ENCODE peak calls at places on chromosomes 5 and 9, in seven cellular contexts. F is H7, X is skeletal muscle cell, K is spleen, V is astrocyte of the spinal cord, L is epithelial cell of esophagus, M is heart right ventricle. D is an unnamed sample.

GRCh38 chr5:38148021-38148625 is 110.2 kb upstream of the EGFLAM start:
- DNase-seq in F (no peak), X (no peak), K (no peak), V (no peak), L (no peak), M (no peak), D (no peak)

GRCh38 chr9:111179577-111179976 is 141.3 kb upstream of the LPAR1 start:
- DNase-seq in F (no peak), X (no peak), K (no peak), V (peak; percentile 32), L (peak; percentile 2), M (peak; percentile 15), D (no peak)

GRCh38 chr5:169347786-169348185 is 46.8 kb upstream of the SLIT3 start:
- DNase-seq in F (no peak), X (no peak), K (no peak), V (no peak), L (no peak), M (no peak), D (no peak)

GRCh38 chr5:54944364-54944763 is 41.0 kb downstream of the ESM1 start:
- DNase-seq in F (peak; percentile 25), X (peak; percentile 3), K (no peak), V (peak; percentile 53), L (peak; percentile 62), M (peak; percentile 16), D (no peak)

GRCh38 chr5:74316064-74316586 is 324.4 kb downstream of the ENC1 start:
- DNase-seq in F (no peak), X (peak; percentile 88), K (no peak), V (peak; percentile 96), L (peak; percentile 99), M (no peak), D (peak; percentile 85)

GRCh38 chr5:149432861-149433462 is 53.9 kb upstream of the IL17B start:
- DNase-seq in F (no peak), X (no peak), K (no peak), V (no peak), L (no peak), M (no peak), D (no peak)

GRCh38 chr9:128215491-128216404 is 12.6 kb downstream of the DNM1 start:
- DNase-seq in F (peak; percentile 48), X (peak; percentile 66), K (no peak), V (peak; percentile 85), L (no peak), M (no peak), D (no peak)

GRCh38 chr9:111483419-111483861 is 743 bp downstream of the ECPAS start:
- DNase-seq in F (peak; percentile 91), X (no peak), K (no peak), V (peak; percentile 43), L (peak; percentile 59), M (peak; percentile 39), D (peak; percentile 56)

GRCh38 chr9:86054695-86055094 is 44.7 kb downstream of the GOLM1 start:
- DNase-seq in F (no peak), X (no peak), K (no peak), V (no peak), L (no peak), M (no peak), D (no peak)

GRCh38 chr9:128828719-128829452 is 708 bp downstream of the SPOUT1 start:
- DNase-seq in F (peak; percentile 75), X (no peak), K (no peak), V (no peak), L (no peak), M (no peak), D (no peak)

GRCh38 chr9:72158680-72159079 is 9.4 kb downstream of the GDA start:
- DNase-seq in F (no peak), X (no peak), K (no peak), V (no peak), L (no peak), M (no peak), D (no peak)

GRCh38 chr9:138022121-138022741 is 144.6 kb downstream of the CACNA1B start:
- DNase-seq in F (peak; percentile 83), X (no peak), K (peak; percentile 70), V (no peak), L (no peak), M (no peak), D (no peak)

GRCh38 chr9:124657526-124657925 is 113.6 kb downstream of the NR6A1 start:
- DNase-seq in F (no peak), X (no peak), K (no peak), V (no peak), L (no peak), M (no peak), D (no peak)

GRCh38 chr5:14443665-14444064 is 137.9 kb upstream of the OTULINL start:
- DNase-seq in F (no peak), X (no peak), K (no peak), V (no peak), L (no peak), M (no peak), D (no peak)

GRCh38 chr5:14438195-14438606 is 143.4 kb upstream of the OTULINL start:
- DNase-seq in F (no peak), X (no peak), K (no peak), V (no peak), L (no peak), M (no peak), D (no peak)

GRCh38 chr5:14439087-14439841 is 142.3 kb upstream of the OTULINL start:
- DNase-seq in F (no peak), X (no peak), K (no peak), V (peak; percentile 37), L (no peak), M (no peak), D (no peak)

GRCh38 chr5:14440223-14440597 is 141.4 kb upstream of the OTULINL start:
- DNase-seq in F (no peak), X (no peak), K (no peak), V (no peak), L (no peak), M (no peak), D (no peak)

DNA sequence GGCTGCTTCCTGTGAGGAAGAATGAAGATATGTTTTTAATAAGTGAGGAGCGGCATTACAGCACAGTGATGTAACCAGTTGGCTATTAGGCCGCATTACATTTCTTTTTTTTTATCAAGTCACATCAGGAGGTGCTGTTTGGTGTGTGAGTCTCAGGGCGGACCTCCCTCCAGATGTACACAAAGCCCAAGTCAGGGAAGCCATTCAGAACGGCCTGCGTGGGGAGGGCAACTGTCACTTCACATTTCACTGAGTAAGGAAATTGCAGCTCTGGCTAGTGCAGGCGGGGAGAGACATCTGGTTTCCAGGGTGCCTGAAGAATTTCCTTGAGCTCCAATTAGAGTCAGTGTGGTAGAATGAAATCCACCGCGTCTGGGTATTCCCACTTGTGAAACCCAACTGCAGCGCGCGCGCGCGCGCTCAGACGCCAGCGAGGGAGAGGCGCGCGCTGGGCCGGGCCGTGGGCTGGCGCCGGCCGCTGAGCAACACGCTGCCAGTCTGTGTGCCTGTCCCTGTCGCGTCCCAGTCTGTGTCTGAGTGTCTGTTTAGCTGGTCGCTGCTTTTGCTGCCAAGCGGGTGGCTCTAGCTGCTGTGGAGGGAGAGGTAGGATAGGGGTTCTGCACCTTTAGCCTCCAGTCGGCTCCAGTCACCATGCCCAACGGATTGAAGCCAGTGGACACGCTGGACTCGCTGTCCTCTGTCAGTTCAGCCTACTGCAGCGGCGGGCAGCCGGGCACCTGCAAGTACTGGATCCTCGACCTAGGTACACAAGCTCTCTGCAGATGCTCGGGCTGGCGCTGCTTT is 140.8 kb upstream of the OTULINL start:
- DNase-seq in F (no peak), X (peak; percentile 89), K (no peak), V (peak; percentile 96), L (peak; percentile 65), M (peak; percentile 63), D (peak; percentile 83)
- H3K4me3 ChIP-seq in F (no peak overlapping the region), X (peak overlapping the region; percentile 79), K (peak overlapping the region; percentile 37), V (peak overlapping the region; percentile 81), L (peak overlapping the region; percentile 52), M (peak overlapping the region; percentile 58), D (peak overlapping the region; percentile 44)

GRCh38 chr9:38058452-38059232 is 10.4 kb downstream of the SHB start:
- DNase-seq in F (peak; percentile 39), X (no peak), K (peak; percentile 30), V (no peak), L (no peak), M (no peak), D (no peak)

GRCh38 chr9:38057416-38058195 is 11.4 kb downstream of the SHB start:
- DNase-seq in F (no peak), X (no peak), K (peak; percentile 66), V (no peak), L (peak; percentile 44), M (no peak), D (peak; percentile 43)

GRCh38 chr9:38060688-38061087 is 8.3 kb downstream of the SHB start:
- DNase-seq in F (no peak), X (no peak), K (no peak), V (no peak), L (no peak), M (no peak), D (no peak)

GRCh38 chr9:38061326-38061947 is 7.6 kb downstream of the SHB start:
- DNase-seq in F (no peak), X (no peak), K (peak; percentile 24), V (no peak), L (no peak), M (no peak), D (no peak)

DNA sequence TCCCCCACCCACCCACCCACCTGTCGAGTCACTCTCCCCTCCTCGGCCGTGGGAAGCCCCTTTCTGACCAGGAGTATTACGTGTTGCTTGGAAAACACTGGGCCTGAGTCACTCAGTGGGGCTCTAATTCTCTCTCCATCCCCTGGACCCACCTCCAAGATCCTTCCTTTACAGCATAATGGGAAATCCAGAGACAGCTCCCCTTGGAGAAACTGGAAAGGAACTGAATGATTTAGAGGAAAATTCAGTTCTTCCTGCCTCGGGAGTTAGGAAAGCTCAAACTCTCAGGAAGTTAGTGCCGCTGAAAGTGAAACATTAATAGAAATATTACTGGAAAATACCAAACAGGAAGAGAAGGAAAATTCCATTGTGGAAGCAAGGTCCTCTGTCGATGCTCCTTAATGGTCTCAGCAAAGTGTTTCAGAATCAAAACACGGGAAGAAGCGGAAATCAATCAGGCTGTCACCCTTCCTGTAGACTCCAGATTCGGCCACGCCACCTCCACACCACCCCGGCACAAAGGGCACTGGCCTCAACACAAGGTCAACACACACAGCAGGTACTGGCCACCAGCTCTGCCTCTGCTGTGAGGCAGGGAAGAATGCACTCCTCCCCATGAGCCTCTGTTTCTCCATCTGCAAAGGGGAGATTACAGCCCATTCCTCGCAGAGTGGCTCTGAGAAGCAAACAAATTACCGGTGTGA is 9.6 kb downstream of the SHB start:
- DNase-seq in F (no peak), X (no peak), K (peak; percentile 39), V (peak; percentile 43), L (no peak), M (no peak), D (no peak)
- H3K4me3 ChIP-seq in F (no peak overlapping the region), X (no peak overlapping the region), K (no peak overlapping the region), V (no peak overlapping the region), L (no peak overlapping the region), M (no peak overlapping the region), D (no peak overlapping the region)

DNA sequence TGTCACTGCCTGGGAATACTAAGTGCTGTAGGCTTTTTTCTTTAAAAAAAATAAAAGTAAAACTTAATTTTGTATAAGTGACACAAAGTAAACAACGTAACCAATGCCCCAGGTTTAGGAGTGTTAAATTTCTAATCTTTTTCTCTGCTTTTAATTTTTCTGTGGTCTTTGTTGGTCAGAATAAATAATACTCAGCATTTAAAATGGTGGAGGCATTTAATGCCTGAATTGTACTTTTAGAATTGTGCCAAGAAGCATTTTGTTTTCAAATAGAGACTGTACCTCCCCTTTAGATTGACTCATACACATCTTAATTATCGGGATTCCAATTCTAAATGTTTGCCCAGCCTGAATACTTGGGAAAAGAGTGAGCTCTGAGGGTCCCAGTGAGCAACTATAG is 1.6 kb downstream of the DMXL1 start:
- DNase-seq in F (no peak), X (no peak), K (no peak), V (no peak), L (no peak), M (no peak), D (no peak)
- H3K4me3 ChIP-seq in F (no peak overlapping the region), X (no peak overlapping the region), K (peak overlapping the region; percentile 81), V (no peak overlapping the region), L (peak overlapping the region; percentile 92), M (peak overlapping the region; percentile 99), D (peak overlapping the region; percentile 80)

GRCh38 chr9:131654857-131655577 is 84.9 kb downstream of the RAPGEF1 start:
- DNase-seq in F (no peak), X (no peak), K (no peak), V (no peak), L (no peak), M (no peak), D (no peak)
- H3K4me3 ChIP-seq in F (no peak overlapping the region), X (no peak overlapping the region), K (no peak overlapping the region), V (no peak overlapping the region), L (no peak overlapping the region), M (no peak overlapping the region), D (no peak overlapping the region)

D was measured in MG63.